ENCODE peak calls at places on chromosomes 1 and 21, in seven cellular contexts. R, N, V, Z, P, U and K are unnamed samples.

GRCh38 chr1:100703716-100704115 is 15.8 kb upstream of the VCAM1 start:
- DNase-seq in R (no peak), N (no peak), V (no peak), Z (peak; percentile 69), P (no peak), U (no peak), K (no peak)

GRCh38 chr1:243496173-243496553 is 240.3 kb downstream of the SDCCAG8 start:
- DNase-seq in R (no peak), N (no peak), V (no peak), Z (no peak), P (peak; percentile 26), U (no peak), K (no peak)

GRCh38 chr1:102790997-102791396 is 317.3 kb downstream of the COL11A1 start:
- DNase-seq in R (no peak), N (no peak), V (no peak), Z (no peak), P (no peak), U (no peak), K (no peak)

GRCh38 chr1:89735449-89735848 is 85.4 kb upstream of the LRRC8D start:
- DNase-seq in R (no peak), N (no peak), V (no peak), Z (no peak), P (no peak), U (no peak), K (no peak)

GRCh38 chr1:27650527-27651175 is 15.7 kb upstream of the FGR start:
- DNase-seq in R (no peak), N (peak; percentile 41), V (no peak), Z (peak; percentile 77), P (peak; percentile 53), U (no peak), K (no peak)

GRCh38 chr1:197423006-197423405 is 155.0 kb downstream of the CRB1 start:
- DNase-seq in R (no peak), N (peak; percentile 70), V (no peak), Z (peak; percentile 34), P (no peak), U (no peak), K (no peak)

GRCh38 chr1:228059536-228060457 is 22.7 kb upstream of the ARF1 start:
- DNase-seq in R (peak; percentile 22), N (no peak), V (no peak), Z (no peak), P (peak; percentile 83), U (no peak), K (peak; percentile 66)

GRCh38 chr1:203536981-203537455 is 43.1 kb downstream of the OPTC start:
- DNase-seq in R (peak; percentile 49), N (no peak), V (no peak), Z (peak; percentile 76), P (no peak), U (no peak), K (no peak)

GRCh38 chr1:231046730-231047395 is 6.8 kb upstream of the FAM89A start:
- DNase-seq in R (no peak), N (no peak), V (no peak), Z (no peak), P (no peak), U (no peak), K (no peak)

GRCh38 chr1:161936786-161937185 is 86.9 kb downstream of the OLFML2B start:
- DNase-seq in R (no peak), N (no peak), V (no peak), Z (no peak), P (no peak), U (no peak), K (no peak)

GRCh38 chr1:159012495-159012894 is 2.8 kb downstream of the IFI16 start:
- DNase-seq in R (no peak), N (no peak), V (no peak), Z (peak; percentile 22), P (peak; percentile 69), U (no peak), K (peak; percentile 77)

GRCh38 chr1:10980094-10980577 is 32.3 kb upstream of the TARDBP start:
- DNase-seq in R (peak; percentile 44), N (no peak), V (peak; percentile 75), Z (peak; percentile 64), P (peak; percentile 97), U (no peak), K (no peak)

GRCh38 chr1:212615092-212615470 is 6.5 kb downstream of the ATF3 start:
- DNase-seq in R (no peak), N (no peak), V (no peak), Z (no peak), P (no peak), U (no peak), K (no peak)

GRCh38 chr1:209010831-209011230 is 572.7 kb upstream of the CAMK1G start:
- DNase-seq in R (no peak), N (no peak), V (no peak), Z (no peak), P (no peak), U (no peak), K (no peak)

GRCh38 chr21:25871566-25871965 is 136.8 kb downstream of the GABPA start:
- DNase-seq in R (no peak), N (no peak), V (no peak), Z (no peak), P (no peak), U (no peak), K (no peak)

GRCh38 chr1:107413951-107414350 is 273.1 kb downstream of the NTNG1 start:
- DNase-seq in R (no peak), N (no peak), V (no peak), Z (no peak), P (no peak), U (no peak), K (no peak)

GRCh38 chr1:32753532-32754281 is 51.1 kb upstream of the SYNC start:
- DNase-seq in R (peak; percentile 68), N (no peak), V (peak; percentile 64), Z (peak; percentile 26), P (peak; percentile 98), U (no peak), K (peak; percentile 67)

GRCh38 chr1:117695796-117696505 is 90.1 kb downstream of the TENT5C start:
- DNase-seq in R (peak; percentile 54), N (peak; percentile 88), V (no peak), Z (peak; percentile 96), P (no peak), U (no peak), K (no peak)

DNA sequence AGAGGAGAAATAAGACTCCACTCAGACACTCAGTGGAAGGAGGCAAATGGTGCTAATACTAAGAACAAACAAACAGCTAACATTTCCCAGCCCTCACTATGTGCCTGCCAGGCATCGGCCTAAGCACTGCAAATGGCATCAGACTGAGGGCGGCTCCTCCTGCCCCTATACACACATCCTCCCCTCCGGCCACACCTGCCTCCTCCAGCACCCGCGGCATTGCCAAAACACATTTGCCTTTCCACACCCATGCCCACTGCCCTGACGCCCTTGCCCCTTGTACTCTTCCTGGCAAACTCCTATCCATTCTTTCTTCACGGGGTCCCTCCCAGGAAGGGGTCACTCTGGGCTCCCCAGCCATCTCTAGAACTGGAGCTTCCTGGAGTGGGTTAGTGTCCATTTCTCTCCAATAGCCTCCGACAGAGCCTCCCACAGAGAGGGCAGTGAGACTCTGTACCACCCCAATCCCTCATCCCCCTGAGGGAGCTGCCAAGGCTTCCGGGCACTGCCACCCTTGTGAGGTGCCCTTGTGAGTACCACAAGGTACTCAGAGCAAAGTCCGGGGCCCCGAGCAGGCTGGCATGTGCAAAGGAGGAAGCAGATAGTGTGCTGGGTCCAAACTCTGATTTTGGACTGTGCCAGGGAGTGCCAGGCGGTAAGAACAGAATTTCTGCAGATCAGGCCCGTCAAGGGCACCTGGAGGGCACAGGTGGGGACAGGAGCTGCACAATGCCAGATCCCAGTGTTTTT is 959 bp downstream of the AKR7A3 start:
- DNase-seq in R (no peak), N (no peak), V (no peak), Z (no peak), P (no peak), U (no peak), K (no peak)
- H3K4me3 ChIP-seq in R (no peak overlapping the region), N (no peak overlapping the region), V (no peak overlapping the region), Z (no peak overlapping the region), P (no peak overlapping the region), U (no peak overlapping the region), K (no peak overlapping the region)

DNA sequence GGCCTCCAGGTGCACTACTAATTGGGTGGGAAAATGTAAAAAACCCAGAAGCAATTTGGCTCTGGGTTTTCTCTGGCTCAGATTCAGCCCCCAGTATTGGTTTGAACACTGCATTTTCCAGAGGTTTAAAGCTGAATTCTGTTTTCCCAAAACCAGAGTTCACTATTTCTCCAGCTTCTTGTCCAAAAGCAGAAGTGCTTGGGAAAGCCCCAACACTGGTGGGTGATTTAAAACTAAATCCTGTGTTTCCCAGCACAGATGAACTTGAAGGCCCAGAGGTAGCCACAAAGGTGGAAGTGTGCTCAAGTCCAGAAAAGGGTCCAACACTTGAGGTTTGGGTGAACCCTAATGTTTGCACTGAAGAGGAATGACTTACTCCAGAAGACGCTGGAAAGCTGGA is 689 bp downstream of the MCM3AP start:
- DNase-seq in R (no peak), N (no peak), V (no peak), Z (no peak), P (no peak), U (no peak), K (no peak)
- H3K4me3 ChIP-seq in R (no peak overlapping the region), N (peak overlapping the region; percentile 87), V (peak overlapping the region; percentile 84), Z (peak overlapping the region; percentile 86), P (peak overlapping the region; percentile 93), U (peak overlapping the region; percentile 85), K (no peak overlapping the region)

DNA sequence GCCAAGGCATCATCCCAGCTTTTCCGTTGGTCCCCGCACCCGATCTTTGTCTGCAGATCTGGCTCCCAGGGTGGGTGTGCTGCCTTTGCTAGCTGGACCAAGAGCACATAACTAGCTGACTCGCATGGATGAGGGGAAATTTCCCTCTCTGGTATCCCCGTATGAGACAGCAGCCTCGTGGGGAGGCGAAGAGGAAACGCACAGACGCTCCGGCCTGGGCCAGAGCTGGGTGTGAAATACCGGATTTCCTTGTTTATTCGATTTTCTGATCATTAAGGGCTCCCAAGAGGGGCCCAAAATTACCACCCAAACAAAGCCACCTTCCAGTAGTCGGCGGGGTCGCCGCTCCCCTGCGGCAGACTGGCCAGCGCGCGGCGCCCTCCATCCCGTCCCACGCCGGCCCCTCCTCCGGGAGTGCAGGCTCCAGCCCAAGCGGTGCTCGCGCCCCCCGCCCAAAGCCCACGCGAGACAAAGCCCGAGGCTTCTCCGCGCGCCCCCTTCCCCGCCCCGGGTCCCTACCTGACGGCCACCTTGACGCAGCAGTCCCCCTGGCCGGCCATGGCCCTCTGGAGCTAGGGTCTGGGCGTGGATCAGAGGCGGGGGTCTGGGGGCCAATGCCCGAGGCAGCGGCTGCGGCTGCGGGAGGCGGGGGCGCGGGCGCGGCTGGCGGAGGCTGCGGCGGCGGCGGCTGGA is 544 bp downstream of the KIF21B start:
- DNase-seq in R (no peak), N (no peak), V (no peak), Z (no peak), P (peak; percentile 41), U (no peak), K (peak; percentile 47)
- H3K4me3 ChIP-seq in R (peak overlapping the region; percentile 31), N (peak overlapping the region; percentile 29), V (peak overlapping the region; percentile 69), Z (peak overlapping the region; percentile 46), P (peak overlapping the region; percentile 74), U (peak overlapping the region; percentile 79), K (peak overlapping the region; percentile 67)

GRCh38 chr1:16014509-16015482 is 3.0 kb downstream of the HSPB7 start:
- DNase-seq in R (peak; percentile 81), N (no peak), V (peak; percentile 63), Z (no peak), P (no peak), U (no peak), K (no peak)

GRCh38 chr1:16015491-16015890 is 2.4 kb downstream of the HSPB7 start:
- DNase-seq in R (no peak), N (no peak), V (peak; percentile 24), Z (no peak), P (no peak), U (no peak), K (no peak)

GRCh38 chr1:16012590-16013219 is 5.1 kb downstream of the HSPB7 start:
- DNase-seq in R (peak; percentile 81), N (no peak), V (peak; percentile 82), Z (peak; percentile 59), P (peak; percentile 72), U (no peak), K (no peak)

GRCh38 chr1:16013220-16013907 is 4.5 kb downstream of the HSPB7 start:
- DNase-seq in R (peak; percentile 88), N (no peak), V (peak; percentile 76), Z (peak; percentile 77), P (peak; percentile 51), U (no peak), K (no peak)

GRCh38 chr1:16013908-16014258 is 4.0 kb downstream of the HSPB7 start:
- DNase-seq in R (no peak), N (no peak), V (no peak), Z (no peak), P (no peak), U (no peak), K (no peak)
- H3K4me3 ChIP-seq in R (no peak overlapping the region), N (no peak overlapping the region), V (peak overlapping the region; percentile 74), Z (no peak overlapping the region), P (no peak overlapping the region), U (no peak overlapping the region), K (no peak overlapping the region)